ENCODE peak calls at places on chromosomes 16 and 17, in five cellular contexts. One of them, this sample, is unnamed.

GRCh38 chr16:25148568-25149215 is 37.1 kb downstream of the LCMT1 start:
- DNase-seq in DND-41: no peak
- DNase-seq in MM.1S: no peak
- DNase-seq in mesendoderm: peak; percentile 97
- DNase-seq in tibial nerve: no peak
- DNase-seq in this sample: no peak

GRCh38 chr16:11233727-11234376 is 22.2 kb downstream of the SOCS1 start:
- DNase-seq in MM.1S: no peak
- DNase-seq in tibial nerve: no peak
- DNase-seq in mesendoderm: peak; percentile 29
- DNase-seq in DND-41: peak; percentile 76
- DNase-seq in this sample: peak; percentile 67

GRCh38 chr16:19595043-19595767 is 39.7 kb downstream of the VPS35L start:
- DNase-seq in MM.1S: no peak
- DNase-seq in DND-41: no peak
- DNase-seq in tibial nerve: no peak
- DNase-seq in mesendoderm: peak; percentile 78
- DNase-seq in this sample: no peak

GRCh38 chr16:20624882-20625807 is 49.0 kb upstream of the ACSM2B start:
- DNase-seq in mesendoderm: no peak
- DNase-seq in tibial nerve: no peak
- DNase-seq in MM.1S: no peak
- DNase-seq in DND-41: no peak
- DNase-seq in this sample: no peak

GRCh38 chr16:71853413-71853812 is 7.6 kb downstream of the ATXN1L start:
- DNase-seq in mesendoderm: no peak
- DNase-seq in DND-41: no peak
- DNase-seq in MM.1S: peak; percentile 96
- DNase-seq in tibial nerve: no peak
- DNase-seq in this sample: no peak

GRCh38 chr17:47736501-47737211 is 3.6 kb downstream of the TBX21 start:
- DNase-seq in tibial nerve: no peak
- DNase-seq in mesendoderm: no peak
- DNase-seq in MM.1S: no peak
- DNase-seq in DND-41: peak; percentile 2
- DNase-seq in this sample: no peak

GRCh38 chr16:47664653-47665325 is 203.7 kb downstream of the PHKB start:
- DNase-seq in DND-41: no peak
- DNase-seq in mesendoderm: no peak
- DNase-seq in tibial nerve: no peak
- DNase-seq in MM.1S: no peak
- DNase-seq in this sample: no peak

GRCh38 chr17:19937522-19937921 is 40.1 kb downstream of the AKAP10 start:
- DNase-seq in MM.1S: no peak
- DNase-seq in mesendoderm: no peak
- DNase-seq in tibial nerve: no peak
- DNase-seq in DND-41: no peak
- DNase-seq in this sample: no peak

GRCh38 chr17:78196712-78197111 is 9.6 kb downstream of the AFMID start:
- DNase-seq in MM.1S: no peak
- DNase-seq in tibial nerve: no peak
- DNase-seq in DND-41: no peak
- DNase-seq in mesendoderm: no peak
- DNase-seq in this sample: no peak

GRCh38 chr17:36792849-36793248 is 144.4 kb upstream of the LHX1 start:
- DNase-seq in DND-41: no peak
- DNase-seq in mesendoderm: no peak
- DNase-seq in tibial nerve: no peak
- DNase-seq in MM.1S: no peak
- DNase-seq in this sample: no peak

GRCh38 chr16:30893082-30893743 is 664 bp downstream of the BCL7C start:
- DNase-seq in MM.1S: peak; percentile 25
- DNase-seq in tibial nerve: no peak
- DNase-seq in DND-41: peak; percentile 38
- DNase-seq in mesendoderm: no peak
- DNase-seq in this sample: no peak

GRCh38 chr16:68475071-68475470 is 26.8 kb upstream of the SMPD3 start:
- DNase-seq in tibial nerve: no peak
- DNase-seq in mesendoderm: no peak
- DNase-seq in DND-41: no peak
- DNase-seq in MM.1S: no peak
- DNase-seq in this sample: no peak

GRCh38 chr16:85640606-85641005 is 27.5 kb downstream of the GSE1 start:
- DNase-seq in DND-41: no peak
- DNase-seq in mesendoderm: no peak
- DNase-seq in tibial nerve: no peak
- DNase-seq in MM.1S: no peak
- DNase-seq in this sample: no peak

GRCh38 chr17:79950306-79950705 is 85.4 kb downstream of the TBC1D16 start:
- DNase-seq in tibial nerve: no peak
- DNase-seq in MM.1S: no peak
- DNase-seq in mesendoderm: no peak
- DNase-seq in DND-41: no peak
- DNase-seq in this sample: no peak

GRCh38 chr16:58329147-58329546 is 34.3 kb upstream of the PRSS54 start:
- DNase-seq in MM.1S: no peak
- DNase-seq in DND-41: no peak
- DNase-seq in tibial nerve: no peak
- DNase-seq in mesendoderm: peak; percentile 57
- DNase-seq in this sample: no peak

GRCh38 chr16:85752511-85753420 is 1.9 kb upstream of the C16orf74 start:
- DNase-seq in DND-41: no peak
- DNase-seq in MM.1S: no peak
- DNase-seq in tibial nerve: no peak
- DNase-seq in mesendoderm: peak; percentile 73
- DNase-seq in this sample: no peak

GRCh38 chr16:8718753-8719386 is 44.5 kb downstream of the ABAT start:
- DNase-seq in MM.1S: no peak
- DNase-seq in tibial nerve: no peak
- DNase-seq in mesendoderm: no peak
- DNase-seq in DND-41: no peak
- DNase-seq in this sample: no peak

GRCh38 chr16:70433456-70434103 is 5.3 kb downstream of the ST3GAL2 start:
- DNase-seq in MM.1S: no peak
- DNase-seq in DND-41: no peak
- DNase-seq in mesendoderm: no peak
- DNase-seq in tibial nerve: no peak
- DNase-seq in this sample: no peak

GRCh38 chr17:81481815-81482505 is 30.6 kb downstream of the ACTG1 start:
- DNase-seq in MM.1S: no peak
- DNase-seq in DND-41: no peak
- DNase-seq in mesendoderm: no peak
- DNase-seq in tibial nerve: no peak
- DNase-seq in this sample: no peak

GRCh38 chr17:81483862-81484194 is 28.8 kb downstream of the ACTG1 start:
- DNase-seq in MM.1S: no peak
- DNase-seq in tibial nerve: no peak
- DNase-seq in DND-41: peak; percentile 56
- DNase-seq in mesendoderm: no peak
- DNase-seq in this sample: no peak

GRCh38 chr17:81482673-81483072 is 29.9 kb downstream of the ACTG1 start:
- DNase-seq in MM.1S: no peak
- DNase-seq in DND-41: peak; percentile 33
- DNase-seq in tibial nerve: no peak
- DNase-seq in mesendoderm: no peak
- DNase-seq in this sample: no peak

GRCh38 chr17:81484195-81484979 is 28.2 kb downstream of the ACTG1 start:
- DNase-seq in MM.1S: peak; percentile 87
- DNase-seq in tibial nerve: peak; percentile 80
- DNase-seq in mesendoderm: peak; percentile 93
- DNase-seq in DND-41: peak; percentile 91
- DNase-seq in this sample: peak; percentile 85

DNA sequence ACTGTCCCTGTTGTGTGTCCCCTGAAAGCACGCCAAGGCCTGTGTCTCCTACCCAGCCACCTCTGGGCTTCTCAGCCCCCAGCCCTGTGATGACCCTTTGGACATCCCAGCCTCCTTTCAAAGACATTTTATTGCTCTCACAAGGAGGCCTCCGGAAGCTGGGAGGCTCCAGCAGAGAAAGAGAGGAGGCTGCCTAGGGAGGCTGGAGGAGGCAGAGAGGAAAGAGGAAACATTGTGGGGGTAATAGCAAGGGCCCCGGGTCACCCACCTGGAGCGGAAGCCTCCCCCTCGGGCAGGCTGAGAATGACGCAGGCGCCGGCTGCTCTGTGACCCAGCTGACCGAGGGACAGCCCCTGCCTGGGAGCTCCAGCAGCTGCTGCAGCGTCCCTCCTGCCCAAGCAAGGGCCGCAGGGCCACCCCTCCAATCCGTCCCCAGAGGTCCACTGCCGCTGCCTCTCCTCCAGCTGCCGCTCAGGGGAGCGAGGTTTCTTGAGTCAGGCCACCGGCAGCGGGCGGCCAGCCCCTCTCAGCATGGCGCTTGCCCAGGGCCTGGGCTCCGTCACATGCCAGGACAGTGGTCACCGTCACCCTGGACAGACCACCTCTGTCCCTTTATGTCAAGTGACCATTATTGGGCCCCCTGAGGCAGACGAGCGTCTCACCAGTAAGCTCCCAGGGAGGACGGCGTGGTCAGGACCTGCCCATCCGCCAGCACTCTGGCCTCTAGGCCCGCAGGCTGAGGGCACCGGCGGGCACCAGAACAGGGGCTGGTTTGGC is 29.3 kb downstream of the ACTG1 start:
- DNase-seq in mesendoderm: no peak
- DNase-seq in tibial nerve: no peak
- DNase-seq in MM.1S: no peak
- DNase-seq in DND-41: peak; percentile 75
- DNase-seq in this sample: no peak
- H3K4me3 ChIP-seq in mesendoderm: no peak overlapping the region
- H3K4me3 ChIP-seq in tibial nerve: no peak overlapping the region
- H3K4me3 ChIP-seq in MM.1S: no peak overlapping the region
- H3K4me3 ChIP-seq in DND-41: peak overlapping the region; percentile 69
- H3K4me3 ChIP-seq in this sample: no peak overlapping the region

GRCh38 chr17:55345132-55345531 is 76.5 kb downstream of the MMD start:
- DNase-seq in mesendoderm: no peak
- DNase-seq in tibial nerve: no peak
- DNase-seq in DND-41: no peak
- DNase-seq in MM.1S: no peak
- DNase-seq in this sample: no peak

GRCh38 chr17:55347341-55347740 is 74.3 kb downstream of the MMD start:
- DNase-seq in mesendoderm: no peak
- DNase-seq in MM.1S: no peak
- DNase-seq in tibial nerve: no peak
- DNase-seq in DND-41: no peak
- DNase-seq in this sample: no peak

GRCh38 chr17:55351027-55351625 is 70.5 kb downstream of the MMD start:
- DNase-seq in tibial nerve: no peak
- DNase-seq in mesendoderm: no peak
- DNase-seq in DND-41: no peak
- DNase-seq in MM.1S: no peak
- DNase-seq in this sample: no peak

GRCh38 chr17:55346658-55347057 is 75.0 kb downstream of the MMD start:
- DNase-seq in MM.1S: no peak
- DNase-seq in mesendoderm: no peak
- DNase-seq in tibial nerve: no peak
- DNase-seq in DND-41: no peak
- DNase-seq in this sample: no peak

DNA sequence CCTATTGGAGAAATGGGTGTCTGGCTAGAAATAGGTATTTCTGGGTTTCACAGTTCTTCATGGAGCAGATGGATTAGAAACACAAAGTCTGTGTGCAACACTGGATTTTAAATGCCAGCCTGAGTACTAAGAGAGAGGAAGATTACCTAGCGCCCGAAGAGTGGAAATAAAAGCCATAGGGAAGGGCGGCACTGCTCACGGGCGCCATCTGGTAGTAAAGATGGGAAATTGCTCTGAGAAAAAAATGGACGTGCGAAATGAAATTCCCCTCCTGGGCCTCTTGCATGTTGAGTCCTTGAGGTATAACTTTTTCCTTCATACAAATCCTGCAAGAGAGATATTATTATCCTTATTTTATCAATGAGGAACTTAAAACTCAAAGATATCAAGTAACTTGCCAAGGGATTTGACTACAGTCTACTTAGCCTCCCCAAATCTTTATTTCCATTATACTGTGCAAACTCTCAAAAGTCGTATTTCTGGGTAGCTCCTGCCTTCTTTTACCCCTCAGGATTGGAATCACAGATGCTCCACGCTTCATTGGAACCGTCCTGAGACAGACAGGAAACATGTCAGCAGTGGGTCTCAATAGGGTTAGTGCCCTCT is 72.8 kb downstream of the MMD start:
- DNase-seq in DND-41: peak; percentile 60
- DNase-seq in MM.1S: peak; percentile 53
- DNase-seq in tibial nerve: peak; percentile 38
- DNase-seq in mesendoderm: peak; percentile 50
- DNase-seq in this sample: peak; percentile 32
- H3K4me3 ChIP-seq in DND-41: no peak overlapping the region
- H3K4me3 ChIP-seq in MM.1S: no peak overlapping the region
- H3K4me3 ChIP-seq in tibial nerve: no peak overlapping the region
- H3K4me3 ChIP-seq in mesendoderm: no peak overlapping the region
- H3K4me3 ChIP-seq in this sample: no peak overlapping the region

GRCh38 chr17:42135151-42135550 is 12.5 kb downstream of the HSPB9 start:
- DNase-seq in mesendoderm: no peak
- DNase-seq in MM.1S: no peak
- DNase-seq in tibial nerve: no peak
- DNase-seq in DND-41: no peak
- DNase-seq in this sample: no peak

GRCh38 chr17:42131232-42131631 is 8.6 kb downstream of the HSPB9 start:
- DNase-seq in DND-41: no peak
- DNase-seq in mesendoderm: no peak
- DNase-seq in tibial nerve: no peak
- DNase-seq in MM.1S: no peak
- DNase-seq in this sample: no peak

GRCh38 chr17:42131971-42132370 is 9.4 kb downstream of the HSPB9 start:
- DNase-seq in mesendoderm: no peak
- DNase-seq in tibial nerve: no peak
- DNase-seq in MM.1S: no peak
- DNase-seq in DND-41: no peak
- DNase-seq in this sample: no peak

GRCh38 chr17:42132941-42133340 is 10.3 kb downstream of the HSPB9 start:
- DNase-seq in MM.1S: peak; percentile 66
- DNase-seq in tibial nerve: no peak
- DNase-seq in DND-41: no peak
- DNase-seq in mesendoderm: no peak
- DNase-seq in this sample: no peak

GRCh38 chr17:42133461-42134041 is 10.9 kb downstream of the HSPB9 start:
- DNase-seq in MM.1S: peak; percentile 85
- DNase-seq in mesendoderm: no peak
- DNase-seq in DND-41: peak; percentile 68
- DNase-seq in tibial nerve: no peak
- DNase-seq in this sample: peak; percentile 34
- H3K4me3 ChIP-seq in MM.1S: no peak overlapping the region
- H3K4me3 ChIP-seq in mesendoderm: no peak overlapping the region
- H3K4me3 ChIP-seq in DND-41: no peak overlapping the region
- H3K4me3 ChIP-seq in tibial nerve: no peak overlapping the region
- H3K4me3 ChIP-seq in this sample: no peak overlapping the region

GRCh38 chr16:81061307-81061640 is 15.8 kb downstream of the C16orf46 start:
- DNase-seq in mesendoderm: no peak
- DNase-seq in tibial nerve: no peak
- DNase-seq in DND-41: no peak
- DNase-seq in MM.1S: no peak
- DNase-seq in this sample: no peak

GRCh38 chr16:81061855-81062608 is 15.0 kb downstream of the C16orf46 start:
- DNase-seq in tibial nerve: no peak
- DNase-seq in MM.1S: no peak
- DNase-seq in DND-41: no peak
- DNase-seq in mesendoderm: no peak
- DNase-seq in this sample: no peak

GRCh38 chr16:81066700-81067099 is 10.3 kb downstream of the C16orf46 start:
- DNase-seq in tibial nerve: no peak
- DNase-seq in mesendoderm: no peak
- DNase-seq in MM.1S: no peak
- DNase-seq in DND-41: no peak
- DNase-seq in this sample: no peak

GRCh38 chr16:81060576-81061306 is 16.3 kb downstream of the C16orf46 start:
- DNase-seq in MM.1S: no peak
- DNase-seq in DND-41: no peak
- DNase-seq in tibial nerve: no peak
- DNase-seq in mesendoderm: no peak
- DNase-seq in this sample: no peak
- H3K4me3 ChIP-seq in MM.1S: no peak overlapping the region
- H3K4me3 ChIP-seq in DND-41: no peak overlapping the region
- H3K4me3 ChIP-seq in tibial nerve: no peak overlapping the region
- H3K4me3 ChIP-seq in mesendoderm: no peak overlapping the region
- H3K4me3 ChIP-seq in this sample: no peak overlapping the region